ENCODE peak calls at places on chromosomes 3 and 15, in nine cellular contexts. B, R, M, D, Z, Y, C, P and A are unnamed samples.

GRCh38 chr15:45147606-45148005 is 17.8 kb downstream of the DUOX1 start:
- DNase-seq in B (no peak), R (no peak), M (no peak), D (no peak), Z (no peak), Y (no peak), C (no peak), P (no peak), A (no peak)

GRCh38 chr3:98449606-98450193 is 13.3 kb upstream of the OR5K1 start:
- DNase-seq in B (no peak), R (no peak), M (no peak), D (no peak), Z (no peak), Y (peak; percentile 51), C (no peak), P (no peak), A (no peak)

GRCh38 chr3:49238274-49239127 is 38.5 kb downstream of the C3orf62 start:
- DNase-seq in B (no peak), R (peak; percentile 86), M (peak; percentile 69), D (peak; percentile 29), Z (peak; percentile 88), Y (peak; percentile 23), C (peak; percentile 88), P (peak; percentile 49), A (peak; percentile 35)

GRCh38 chr3:151564261-151564660 is 103.4 kb upstream of the IGSF10 start:
- DNase-seq in B (no peak), R (no peak), M (no peak), D (no peak), Z (no peak), Y (no peak), C (no peak), P (no peak), A (no peak)

GRCh38 chr3:197350446-197350845 is 52.0 kb upstream of the DLG1 start:
- DNase-seq in B (no peak), R (no peak), M (no peak), D (no peak), Z (no peak), Y (no peak), C (no peak), P (no peak), A (no peak)

GRCh38 chr3:77420316-77420715 is 380.4 kb downstream of the ROBO2 start:
- DNase-seq in B (no peak), R (no peak), M (no peak), D (no peak), Z (no peak), Y (no peak), C (no peak), P (no peak), A (no peak)

GRCh38 chr15:62737551-62737950 is 305.0 kb upstream of the TPM1 start:
- DNase-seq in B (no peak), R (peak; percentile 58), M (no peak), D (no peak), Z (no peak), Y (no peak), C (no peak), P (no peak), A (no peak)

GRCh38 chr3:16697437-16698258 is 92.4 kb upstream of the DAZL start:
- DNase-seq in B (peak; percentile 30), R (no peak), M (peak; percentile 1), D (no peak), Z (no peak), Y (peak; percentile 22), C (no peak), P (no peak), A (no peak)

GRCh38 chr15:51303462-51303861 is 34.9 kb downstream of the CYP19A1 start:
- DNase-seq in B (no peak), R (no peak), M (no peak), D (no peak), Z (no peak), Y (no peak), C (no peak), P (no peak), A (no peak)

GRCh38 chr3:155753038-155753647 is 8.3 kb upstream of the PLCH1 start:
- DNase-seq in B (no peak), R (no peak), M (peak; percentile 39), D (no peak), Z (peak; percentile 39), Y (peak; percentile 67), C (peak; percentile 57), P (no peak), A (no peak)

GRCh38 chr3:62128028-62128427 is 245.3 kb downstream of the FEZF2 start:
- DNase-seq in B (no peak), R (no peak), M (no peak), D (no peak), Z (no peak), Y (no peak), C (no peak), P (no peak), A (no peak)
- H3K9ac ChIP-seq in B (no peak overlapping the region), R (no peak overlapping the region), M (no peak overlapping the region), D (no peak overlapping the region), Z (no peak overlapping the region), Y (no peak overlapping the region), C (no peak overlapping the region), P (no peak overlapping the region), A (no peak overlapping the region)

GRCh38 chr15:90829942-90830440 is 38.4 kb upstream of the FURIN start:
- DNase-seq in B (no peak), R (no peak), M (no peak), D (no peak), Z (no peak), Y (no peak), C (no peak), P (no peak), A (no peak)
- H3K4me3 ChIP-seq in B (no peak overlapping the region), R (no peak overlapping the region), M (no peak overlapping the region), D (no peak overlapping the region), Z (no peak overlapping the region), Y (no peak overlapping the region), C (no peak overlapping the region), P (no peak overlapping the region), A (no peak overlapping the region)

GRCh38 chr3:52829482-52829881 is 990 bp downstream of the ITIH4 start:
- DNase-seq in B (no peak), R (no peak), M (no peak), D (no peak), Z (no peak), Y (no peak), C (no peak), P (no peak), A (no peak)

GRCh38 chr3:52833202-52833601 is 1.6 kb downstream of the MUSTN1 start:
- DNase-seq in B (no peak), R (no peak), M (no peak), D (no peak), Z (no peak), Y (no peak), C (no peak), P (no peak), A (no peak)

GRCh38 chr3:52830535-52831258 is at the start of gene ITIH4:
- DNase-seq in B (no peak), R (no peak), M (no peak), D (no peak), Z (no peak), Y (peak; percentile 10), C (peak; percentile 52), P (no peak), A (peak; percentile 44)

GRCh38 chr3:52829906-52830463 is 487 bp downstream of the ITIH4 start:
- DNase-seq in B (no peak), R (no peak), M (no peak), D (no peak), Z (no peak), Y (peak; percentile 17), C (no peak), P (no peak), A (no peak)

GRCh38 chr3:52831500-52832301 is 1.2 kb upstream of the ITIH4 start:
- DNase-seq in B (no peak), R (peak; percentile 60), M (peak; percentile 76), D (peak; percentile 61), Z (peak; percentile 64), Y (peak; percentile 94), C (peak; percentile 48), P (peak; percentile 44), A (peak; percentile 61)
- H3K9ac ChIP-seq in B (no peak overlapping the region), R (no peak overlapping the region), M (no peak overlapping the region), D (no peak overlapping the region), Z (no peak overlapping the region), Y (no peak overlapping the region), C (no peak overlapping the region), P (no peak overlapping the region), A (no peak overlapping the region)

DNA sequence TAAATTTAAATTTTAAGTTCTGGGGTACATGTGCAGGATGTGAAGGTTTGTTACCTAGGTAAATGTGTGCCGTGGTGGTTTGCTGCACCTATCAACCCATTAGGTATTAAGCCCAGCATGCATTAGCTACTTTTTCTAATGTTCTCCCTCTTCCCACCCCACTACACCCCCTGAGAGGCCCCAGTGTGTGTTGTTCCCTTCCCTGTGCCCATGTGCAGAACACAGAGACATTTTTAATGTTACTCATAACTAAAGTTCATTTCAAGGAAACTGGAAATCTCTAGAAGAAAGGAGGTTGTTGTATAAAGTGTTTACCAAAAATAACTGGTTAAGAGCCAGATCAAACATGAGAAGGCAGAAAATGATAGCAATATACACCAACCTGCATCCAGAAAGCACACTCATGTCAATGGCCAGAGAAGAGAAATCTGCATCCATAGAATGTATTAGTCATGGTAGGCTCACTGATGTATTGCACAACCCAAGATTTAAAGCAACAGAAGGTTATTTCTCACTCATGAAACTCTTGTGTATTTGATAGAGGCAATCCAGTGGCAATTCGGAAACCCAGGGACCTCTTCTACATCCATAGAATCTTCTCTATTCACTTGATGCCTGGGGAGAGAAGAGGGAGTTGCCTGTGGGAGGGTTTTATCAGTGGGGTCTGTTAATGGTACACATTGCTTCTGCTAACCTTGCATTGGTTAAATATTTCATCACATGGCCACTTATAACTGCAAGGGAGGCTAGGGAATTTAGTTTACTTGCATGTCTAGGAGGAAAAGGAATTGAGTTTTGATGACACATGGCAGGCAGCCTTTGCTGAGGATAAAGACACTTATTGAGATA is 321.9 kb upstream of the RASGRP1 start:
- DNase-seq in B (no peak), R (peak; percentile 78), M (peak; percentile 93), D (no peak), Z (no peak), Y (peak; percentile 85), C (no peak), P (no peak), A (peak; percentile 71)
- H3K4me3 ChIP-seq in B (no peak overlapping the region), R (no peak overlapping the region), M (peak overlapping the region; percentile 39), D (no peak overlapping the region), Z (no peak overlapping the region), Y (no peak overlapping the region), C (no peak overlapping the region), P (no peak overlapping the region), A (no peak overlapping the region)

GRCh38 chr15:47736123-47736786 is 18.9 kb downstream of the SEMA6D start:
- DNase-seq in B (peak; percentile 95), R (no peak), M (peak; percentile 41), D (no peak), Z (no peak), Y (no peak), C (no peak), P (no peak), A (no peak)
- H3K9ac ChIP-seq in B (no peak overlapping the region), R (no peak overlapping the region), M (no peak overlapping the region), D (no peak overlapping the region), Z (no peak overlapping the region), Y (no peak overlapping the region), C (no peak overlapping the region), P (no peak overlapping the region), A (no peak overlapping the region)

DNA sequence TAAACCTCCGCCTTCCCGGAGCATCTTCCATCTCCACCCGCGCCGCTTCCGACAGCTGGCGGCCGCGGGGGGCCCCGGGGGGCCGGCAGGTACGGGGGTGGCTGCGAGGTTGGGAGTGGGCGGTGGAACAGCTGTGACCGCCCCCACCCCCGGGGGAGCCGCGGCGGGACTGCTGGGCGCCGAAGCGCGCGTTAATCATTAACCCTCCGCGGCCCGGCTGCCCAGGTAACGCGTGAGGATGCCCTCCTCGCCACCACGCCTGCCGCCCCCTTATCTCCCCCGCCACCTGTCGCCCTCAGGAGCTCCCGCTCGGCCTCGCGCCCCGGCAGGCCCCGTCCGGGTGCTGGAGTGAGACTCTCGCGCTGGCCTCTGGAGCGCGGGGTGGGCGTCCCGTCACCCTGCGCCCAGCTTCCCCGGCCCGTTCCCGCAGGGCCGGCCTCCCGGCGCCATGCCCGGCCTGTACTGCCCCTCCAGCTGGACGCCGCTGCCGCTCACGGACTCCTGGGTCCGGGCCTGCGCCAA is 757 bp downstream of the VWA5B2 start:
- DNase-seq in B (no peak), R (no peak), M (no peak), D (no peak), Z (peak; percentile 20), Y (no peak), C (peak; percentile 37), P (no peak), A (no peak)
- H3K4me3 ChIP-seq in B (no peak overlapping the region), R (no peak overlapping the region), M (no peak overlapping the region), D (peak overlapping the region; percentile 41), Z (peak overlapping the region; percentile 56), Y (peak overlapping the region; percentile 75), C (no peak overlapping the region), P (no peak overlapping the region), A (no peak overlapping the region)